ENCODE peak calls at places on chromosomes 5 and 9, in five cellular contexts. R, Q, N, D and S are unnamed samples.

GRCh38 chr5:10726179-10726912 is 34.7 kb downstream of the DAP start:
- DNase-seq in R (no peak), Q (no peak), N (no peak), D (no peak), S (no peak)

GRCh38 chr5:164352695-164353094 is 847.3 kb downstream of the MAT2B start:
- DNase-seq in R (no peak), Q (no peak), N (no peak), D (no peak), S (no peak)

GRCh38 chr9:77807295-77807694 is 159.2 kb upstream of the GNA14 start:
- DNase-seq in R (no peak), Q (no peak), N (peak), D (no peak), S (no peak)

GRCh38 chr9:93037476-93037971 is 21.0 kb upstream of the SUSD3 start:
- DNase-seq in R (no peak), Q (no peak), N (no peak), D (peak), S (no peak)

GRCh38 chr5:17177491-17178204 is 39.8 kb upstream of the BASP1 start:
- DNase-seq in R (no peak), Q (no peak), N (no peak), D (no peak), S (no peak)

GRCh38 chr9:35760651-35761050 is 6.6 kb upstream of the MSMP start:
- DNase-seq in R (no peak), Q (no peak), N (peak), D (no peak), S (no peak)

GRCh38 chr9:69885474-69885929 is 64.9 kb downstream of the CFAP95 start:
- DNase-seq in R (no peak), Q (no peak), N (peak), D (no peak), S (no peak)

GRCh38 chr5:97142521-97143254 is at the start of gene LIX1:
- DNase-seq in R (peak), Q (no peak), N (peak), D (peak), S (peak)

GRCh38 chr5:35264509-35264908 is 34.2 kb upstream of the PRLR start:
- DNase-seq in R (no peak), Q (no peak), N (no peak), D (no peak), S (no peak)

GRCh38 chr9:22469928-22470544 is 23.4 kb downstream of the DMRTA1 start:
- DNase-seq in R (no peak), Q (no peak), N (peak), D (peak), S (no peak)

GRCh38 chr5:9316041-9316440 is 229.8 kb downstream of the SEMA5A start:
- DNase-seq in R (no peak), Q (no peak), N (no peak), D (no peak), S (no peak)

GRCh38 chr5:160134332-160134731 is 15.1 kb upstream of the PWWP2A start:
- DNase-seq in R (no peak), Q (no peak), N (no peak), D (no peak), S (no peak)

GRCh38 chr9:92100237-92100911 is 14.8 kb downstream of the SPTLC1 start:
- DNase-seq in R (no peak), Q (no peak), N (peak), D (no peak), S (no peak)

GRCh38 chr9:134374301-134375010 is 48.2 kb downstream of the RXRA start:
- DNase-seq in R (peak), Q (no peak), N (no peak), D (peak), S (no peak)

GRCh38 chr5:154358410-154359221 is 87.2 kb upstream of the SAP30L start:
- DNase-seq in R (no peak), Q (no peak), N (no peak), D (no peak), S (no peak)

GRCh38 chr5:175657593-175658271 is at the start of gene HRH2:
- DNase-seq in R (no peak), Q (no peak), N (no peak), D (no peak), S (no peak)